ENCODE peak calls at places on chromosomes 16 and 17, in seven cellular contexts. K is HCT116, Y is HepG2, C is H1, U is SK-N-SH, W is K562, R is GM12878. M is an unnamed sample.

GRCh38 chr16:2751577-2752034 is 832 bp upstream of the SRRM2 start:
- DNase-seq in U (peak; percentile 89), K (peak; percentile 60), W (peak; percentile 88), R (no peak), Y (peak; percentile 83), C (no peak), M (no peak)

GRCh38 chr17:27591986-27592385 is 39.0 kb upstream of the LGALS9 start:
- DNase-seq in Y (no peak), C (no peak), W (no peak), R (no peak), U (no peak), K (no peak), M (no peak)

GRCh38 chr16:69535123-69536050 is 30.4 kb upstream of the NFAT5 start:
- DNase-seq in U (no peak), W (no peak), K (no peak), R (no peak), C (no peak), Y (no peak), M (no peak)

GRCh38 chr17:4233668-4234258 is 30.0 kb downstream of the ANKFY1 start:
- DNase-seq in R (no peak), W (no peak), K (no peak), Y (no peak), C (no peak), U (no peak), M (no peak)

GRCh38 chr16:85262558-85263196 is 150.4 kb upstream of the CIBAR2 start:
- DNase-seq in Y (no peak), U (no peak), W (peak; percentile 44), R (no peak), C (no peak), K (no peak), M (no peak)

GRCh38 chr17:71232801-71233559 is 887.8 kb upstream of the SOX9 start:
- DNase-seq in W (no peak), C (no peak), R (no peak), K (no peak), Y (no peak), U (no peak), M (no peak)

GRCh38 chr17:45895969-45896793 is 1.8 kb downstream of the MAPT start:
- DNase-seq in W (no peak), R (no peak), C (peak; percentile 60), Y (no peak), U (peak; percentile 64), K (no peak), M (no peak)

GRCh38 chr17:18933102-18934058 is 18.6 kb upstream of the SLC5A10 start:
- DNase-seq in W (no peak), K (no peak), U (no peak), Y (no peak), C (no peak), R (no peak), M (no peak)

GRCh38 chr17:27861979-27862378 is 31.2 kb downstream of the LYRM9 start:
- DNase-seq in K (no peak), C (no peak), R (no peak), U (no peak), Y (peak; percentile 43), W (no peak), M (no peak)

GRCh38 chr17:48590603-48591161 is 641 bp upstream of the HOXB3 start:
- DNase-seq in C (no peak), W (no peak), U (no peak), Y (no peak), K (no peak), R (no peak), M (no peak)

GRCh38 chr16:66165879-66166278 is 200.6 kb upstream of the CDH5 start:
- DNase-seq in W (no peak), U (no peak), C (no peak), K (no peak), Y (no peak), R (no peak), M (no peak)

GRCh38 chr16:78738557-78738956 is 639.1 kb downstream of the WWOX start:
- DNase-seq in R (no peak), K (no peak), C (no peak), W (no peak), U (no peak), Y (no peak), M (no peak)

GRCh38 chr16:84233748-84234147 is 6.1 kb downstream of the KCNG4 start:
- DNase-seq in W (no peak), U (no peak), K (no peak), C (no peak), R (no peak), Y (no peak), M (no peak)

GRCh38 chr16:55478827-55479559 is at the start of gene MMP2:
- DNase-seq in U (peak; percentile 96), R (no peak), C (peak; percentile 74), K (no peak), Y (no peak), W (no peak), M (no peak)

DNA sequence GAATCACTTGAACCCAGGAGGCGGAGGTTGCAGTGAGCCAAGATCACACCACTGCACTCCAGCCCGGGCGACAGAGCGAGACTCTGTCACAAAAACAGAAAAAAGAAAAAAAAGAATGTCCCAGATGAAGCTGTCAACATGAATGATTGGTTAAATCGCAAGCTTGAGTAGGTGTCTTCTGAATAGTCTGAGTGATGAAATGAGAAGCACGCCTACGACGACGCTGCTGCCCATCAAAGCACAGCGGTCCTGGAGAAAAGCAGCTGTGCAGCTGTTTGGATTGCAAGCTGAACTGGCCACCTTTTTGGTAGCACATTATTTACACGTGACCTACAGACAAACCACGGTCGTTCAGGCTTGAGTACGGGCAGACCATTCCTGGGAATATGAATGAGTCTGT is 12.5 kb downstream of the ADCY9 start:
- DNase-seq in R (no peak), Y (no peak), W (no peak), K (no peak), C (no peak), U (no peak), M (no peak)
- TF ChIP-seq SIN3A in R (no peak), Y (no peak), W (no peak), K (no peak), C (no peak), U (no peak), M (no peak)

GRCh38 chr17:74206332-74206818 is 2.9 kb downstream of the RPL38 start:
- DNase-seq in R (no peak), U (no peak), Y (no peak), C (no peak), W (no peak), K (no peak), M (no peak)
- TF ChIP-seq SIN3A in R (no peak), U (no peak), Y (no peak), C (no peak), W (no peak), K (no peak), M (no peak)

DNA sequence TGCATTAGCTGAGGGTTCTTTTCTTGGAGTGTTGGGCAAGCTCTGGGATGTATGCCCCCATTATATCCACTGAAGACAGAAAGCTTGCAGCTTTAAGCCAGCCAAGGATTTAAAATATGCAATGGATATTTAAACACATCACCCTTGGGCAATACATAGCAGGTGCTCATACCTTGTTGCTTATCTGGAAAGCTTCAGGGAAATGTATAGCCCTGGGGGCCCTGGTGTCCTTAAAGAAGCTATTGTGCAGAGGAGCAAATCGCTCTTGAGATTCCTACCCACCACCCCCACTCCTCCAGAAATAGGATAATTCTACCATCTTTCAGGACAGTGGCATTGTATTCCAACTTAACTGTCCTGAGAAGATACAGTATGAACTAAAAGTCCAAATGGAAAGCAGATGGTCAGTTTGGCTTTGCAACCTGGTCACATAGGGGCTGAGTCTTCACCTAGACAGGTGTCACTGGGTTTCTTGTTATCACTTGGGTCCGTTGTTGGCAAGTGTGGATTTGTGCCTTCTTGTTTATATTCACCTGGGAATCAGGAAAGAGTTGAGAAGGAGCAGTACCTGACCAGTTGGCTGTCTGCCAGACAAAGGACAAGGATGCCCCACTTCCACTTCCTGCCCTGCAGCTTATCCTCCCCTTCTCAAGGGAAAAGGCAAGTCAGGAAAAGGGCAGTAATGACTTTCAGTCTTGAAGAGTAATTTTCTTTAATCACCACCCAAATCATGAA is 3.4 kb downstream of the ANKRD40CL start:
- DNase-seq in R (no peak), Y (no peak), U (no peak), W (no peak), K (no peak), C (no peak), M (no peak)
- TF ChIP-seq SIN3A in R (no peak), Y (no peak), U (no peak), W (no peak), K (no peak), C (no peak), M (no peak)

DNA sequence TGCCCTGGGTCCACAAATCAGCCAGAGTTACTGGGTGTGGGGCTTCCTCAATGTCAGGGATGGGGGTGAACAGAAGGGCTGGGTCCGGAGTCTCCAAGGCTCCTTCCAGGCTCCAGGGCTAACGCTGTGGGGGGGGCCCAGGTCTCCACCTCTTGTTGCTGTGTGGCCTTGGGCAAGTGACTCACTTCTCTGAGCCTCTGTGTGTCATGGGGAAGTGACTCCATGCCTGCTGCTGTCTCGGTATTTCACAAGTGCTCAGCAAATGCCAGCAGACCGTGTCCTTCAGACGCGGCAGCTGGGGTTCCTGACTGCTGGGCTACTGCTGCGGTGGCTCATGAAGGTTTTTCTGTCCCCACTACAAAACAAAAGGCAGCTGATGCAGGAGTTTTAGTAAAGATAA is 26.6 kb downstream of the JPH3 start:
- DNase-seq in C (no peak), W (no peak), Y (no peak), U (no peak), R (no peak), K (no peak), M (no peak)
- TF ChIP-seq SIN3A in C (no peak), W (no peak), Y (no peak), U (no peak), R (no peak), K (no peak), M (no peak)

DNA sequence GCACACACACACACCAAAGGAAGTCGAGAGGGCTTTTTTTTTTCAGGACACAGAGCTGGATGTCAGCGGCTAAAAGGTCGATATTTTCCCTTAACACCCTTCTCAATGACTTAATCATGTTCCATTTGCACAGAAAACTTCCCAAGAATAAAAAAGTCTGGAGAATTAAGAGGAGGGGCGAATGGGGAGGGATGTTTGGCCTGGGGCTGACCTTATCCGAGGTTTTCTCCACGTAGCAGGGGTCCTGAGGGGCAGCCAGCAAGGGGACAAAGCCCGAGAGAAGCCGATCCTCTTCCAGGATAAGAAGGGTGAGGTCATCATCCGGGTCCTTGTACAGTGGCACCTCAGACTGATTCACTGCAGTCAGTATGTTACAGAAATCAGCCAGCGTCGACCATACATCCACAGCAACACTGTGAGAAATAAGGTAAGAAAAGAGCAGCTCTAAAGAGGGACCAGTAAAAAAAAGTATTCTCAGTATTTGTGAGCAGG is 117.6 kb downstream of the HIC1 start:
- DNase-seq in Y (no peak), C (no peak), U (no peak), R (no peak), W (no peak), K (no peak), M (no peak)
- TF ChIP-seq SIN3A in Y (no peak), C (no peak), U (no peak), R (no peak), W (no peak), K (no peak), M (no peak)